ENCODE peak calls at places on chromosomes 16 and 17, in five cellular contexts. A is NCI-H345, N is left ventricle myocardium inferior, T is hepatic stellate cell, O is Right ventricle myocardium superior. J is an unnamed sample.
A peak's percentile ranks its signal among the peaks of the same experiment; 100 is the strongest.

GRCh38 chr16:87960851-87961250 is 9.6 kb downstream of the BANP start:
- DNase-seq in A (no peak), N (no peak), T (no peak), O (no peak), J (no peak)

GRCh38 chr16:75341934-75342811 is 90.7 kb upstream of the BCAR1 start:
- DNase-seq in A (no peak), N (no peak), T (peak; percentile 27), O (no peak), J (no peak)

GRCh38 chr16:2856061-2856670 is 1.8 kb downstream of the PRSS22 start:
- DNase-seq in A (peak; percentile 19), N (no peak), T (no peak), O (no peak), J (no peak)

GRCh38 chr16:3147046-3147756 is 12.4 kb downstream of the ZNF213 start:
- DNase-seq in A (no peak), N (no peak), T (no peak), O (no peak), J (no peak)

GRCh38 chr16:316741-317464 is 33.9 kb downstream of the PDIA2 start:
- DNase-seq in A (no peak), N (no peak), T (no peak), O (no peak), J (no peak)

GRCh38 chr16:89398924-89399323 is 91.4 kb downstream of the ANKRD11 start:
- DNase-seq in A (no peak), N (no peak), T (no peak), O (no peak), J (no peak)

GRCh38 chr16:50555269-50555875 is 7.2 kb downstream of the NKD1 start:
- DNase-seq in A (no peak), N (no peak), T (no peak), O (no peak), J (no peak)

GRCh38 chr16:31202402-31203385 is at the start of gene PYCARD:
- DNase-seq in A (no peak), N (peak; percentile 74), T (peak; percentile 71), O (peak; percentile 87), J (no peak)

GRCh38 chr16:73069581-73070262 is 21.8 kb upstream of the ZFHX3 start:
- DNase-seq in A (no peak), N (no peak), T (no peak), O (no peak), J (no peak)

GRCh38 chr17:81429353-81429774 is 34.1 kb downstream of the BAHCC1 start:
- DNase-seq in A (peak; percentile 97), N (peak; percentile 86), T (peak; percentile 84), O (peak; percentile 90), J (no peak)

GRCh38 chr17:66707051-66707450 is 127.9 kb upstream of the CACNG5 start:
- DNase-seq in A (no peak), N (no peak), T (no peak), O (no peak), J (no peak)

GRCh38 chr16:88681084-88681680 is 5.1 kb downstream of the SNAI3 start:
- DNase-seq in A (no peak), N (no peak), T (no peak), O (no peak), J (no peak)

GRCh38 chr17:33667052-33667509 is 374.0 kb upstream of the ASIC2 start:
- DNase-seq in A (no peak), N (no peak), T (no peak), O (no peak), J (no peak)

GRCh38 chr16:73713301-73713700 is 583.3 kb upstream of the PSMD7 start:
- DNase-seq in A (no peak), N (no peak), T (no peak), O (no peak), J (peak; percentile 78)

GRCh38 chr17:49240619-49241018 is 10.0 kb upstream of the PHOSPHO1 start:
- DNase-seq in A (no peak), N (no peak), T (no peak), O (no peak), J (no peak)

GRCh38 chr16:1884155-1884760 is 12.3 kb upstream of the MEIOB start:
- DNase-seq in A (no peak), N (no peak), T (no peak), O (no peak), J (no peak)

GRCh38 chr16:48862087-48862532 is 252.1 kb upstream of the N4BP1 start:
- DNase-seq in A (no peak), N (no peak), T (no peak), O (no peak), J (peak; percentile 28)

GRCh38 chr16:56988948-56989945 is at the start of gene NLRC5:
- DNase-seq in A (peak; percentile 61), N (peak; percentile 85), T (peak; percentile 92), O (peak; percentile 93), J (peak; percentile 62)

GRCh38 chr16:68197250-68197649 is 38.7 kb downstream of the ESRP2 start:
- DNase-seq in A (no peak), N (no peak), T (no peak), O (no peak), J (no peak)

GRCh38 chr17:17694229-17695081 is 13.2 kb downstream of the RAI1 start:
- DNase-seq in A (peak; percentile 64), N (peak; percentile 76), T (peak; percentile 81), O (peak; percentile 88), J (peak; percentile 59)

GRCh38 chr16:70738083-70738977 is 52.5 kb upstream of the MTSS2 start:
- DNase-seq in A (no peak), N (peak; percentile 69), T (peak; percentile 87), O (peak; percentile 82), J (peak; percentile 69)

GRCh38 chr17:50468120-50469004 is at the start of gene CHAD:
- DNase-seq in A (no peak), N (no peak), T (peak; percentile 59), O (no peak), J (no peak)

GRCh38 chr17:185445-186138 is 4.1 kb upstream of the DOC2B start:
- DNase-seq in A (no peak), N (no peak), T (no peak), O (peak; percentile 27), J (no peak)

GRCh38 chr16:85350973-85351372 is 238.7 kb upstream of the CIBAR2 start:
- DNase-seq in A (peak; percentile 93), N (peak; percentile 83), T (peak; percentile 89), O (peak; percentile 89), J (peak; percentile 93)

GRCh38 chr16:333406-334094 is 19.0 kb downstream of the AXIN1 start:
- DNase-seq in A (no peak), N (no peak), T (no peak), O (no peak), J (no peak)

GRCh38 chr17:54754560-54754959 is 146.1 kb upstream of the TOM1L1 start:
- DNase-seq in A (no peak), N (no peak), T (no peak), O (peak; percentile 35), J (no peak)

GRCh38 chr17:34579979-34580684 is 750 bp downstream of the TMEM132E start:
- DNase-seq in A (peak; percentile 40), N (peak; percentile 23), T (peak; percentile 31), O (peak; percentile 63), J (no peak)

GRCh38 chr17:5950871-5951270 is 119.3 kb upstream of the WSCD1 start:
- DNase-seq in A (no peak), N (no peak), T (no peak), O (no peak), J (no peak)

GRCh38 chr17:34386925-34387550 is 24.0 kb upstream of the CCL1 start:
- DNase-seq in A (no peak), N (no peak), T (no peak), O (no peak), J (no peak)

GRCh38 chr17:30230596-30231125 is 4.8 kb downstream of the SLC6A4 start:
- DNase-seq in A (no peak), N (no peak), T (no peak), O (no peak), J (no peak)

GRCh38 chr16:79215289-79215688 is 385.2 kb downstream of the MAF start:
- DNase-seq in A (no peak), N (no peak), T (no peak), O (no peak), J (no peak)

GRCh38 chr16:56898847-56899246 is 33.1 kb upstream of the HERPUD1 start:
- DNase-seq in A (no peak), N (no peak), T (no peak), O (no peak), J (no peak)

GRCh38 chr17:21418446-21419298 is 42.5 kb downstream of the KCNJ12 start:
- DNase-seq in A (no peak), N (no peak), T (no peak), O (no peak), J (no peak)

GRCh38 chr16:27474041-27474440 is 72.1 kb downstream of the IL21R start:
- DNase-seq in A (no peak), N (no peak), T (no peak), O (no peak), J (no peak)

GRCh38 chr17:81401727-81402529 is 6.7 kb downstream of the BAHCC1 start:
- DNase-seq in A (no peak), N (peak; percentile 61), T (peak; percentile 73), O (peak; percentile 75), J (peak; percentile 79)

GRCh38 chr17:70519300-70519699 is 350.0 kb downstream of the KCNJ2 start:
- DNase-seq in A (no peak), N (no peak), T (no peak), O (no peak), J (no peak)

GRCh38 chr17:41334899-41335298 is 15.7 kb downstream of the KRT33A start:
- DNase-seq in A (no peak), N (no peak), T (no peak), O (no peak), J (no peak)